ENCODE peak calls at places on chromosomes 13 and 19, in six cellular contexts. U is neural crest cell; J is stimulated activated naive CD4-positive, alpha-beta T cell; D is B cell; Y is caudate nucleus; M is stimulated activated CD4-positive, alpha-beta T cell treated with anti-CD3 and anti-CD28 coated beads, TNF-alpha, amount 100 ng/mL, for 24 hours. E is an unnamed sample.

GRCh38 chr19:49565261-49565660 is 15.1 kb downstream of the NOSIP start:
- DNase-seq in U (no peak), J (peak; percentile 23), D (no peak), Y (no peak), M (no peak), E (no peak)

GRCh38 chr19:36528921-36529518 is 949 bp upstream of the ZNF260 start:
- DNase-seq in U (no peak), J (no peak), D (peak; percentile 39), Y (no peak), M (no peak), E (no peak)

GRCh38 chr19:4379383-4380253 is 20.7 kb downstream of the SH3GL1 start:
- DNase-seq in U (no peak), J (no peak), D (peak; percentile 64), Y (no peak), M (no peak), E (no peak)

GRCh38 chr19:1041835-1042685 is 2.2 kb downstream of the ABCA7 start:
- DNase-seq in U (no peak), J (no peak), D (no peak), Y (no peak), M (no peak), E (no peak)

GRCh38 chr19:35151273-35152065 is 3.1 kb upstream of the FXYD5 start:
- DNase-seq in U (no peak), J (no peak), D (no peak), Y (no peak), M (no peak), E (no peak)

GRCh38 chr13:23889598-23890224 is 511 bp upstream of the MIPEP start:
- DNase-seq in U (no peak), J (no peak), D (no peak), Y (no peak), M (no peak), E (peak; percentile 33)

GRCh38 chr13:47455581-47455980 is 545.5 kb downstream of the SUCLA2 start:
- DNase-seq in U (no peak), J (no peak), D (no peak), Y (no peak), M (no peak), E (no peak)

GRCh38 chr13:40780822-40781401 is 8.5 kb upstream of the SLC25A15 start:
- DNase-seq in U (no peak), J (no peak), D (no peak), Y (no peak), M (no peak), E (no peak)

GRCh38 chr13:73891805-73892204 is 242.4 kb downstream of the KLF12 start:
- DNase-seq in U (no peak), J (no peak), D (no peak), Y (no peak), M (no peak), E (no peak)

GRCh38 chr19:49331616-49332055 is 3.6 kb upstream of the CD37 start:
- DNase-seq in U (no peak), J (peak; percentile 42), D (peak; percentile 72), Y (peak; percentile 50), M (peak; percentile 45), E (no peak)

GRCh38 chr13:46278474-46278873 is 66.7 kb downstream of the LRRC63 start:
- DNase-seq in U (no peak), J (no peak), D (no peak), Y (no peak), M (no peak), E (no peak)

GRCh38 chr19:30666301-30666803 is 294.2 kb downstream of the ZNF536 start:
- DNase-seq in U (peak; percentile 78), J (peak; percentile 6), D (no peak), Y (peak; percentile 34), M (no peak), E (peak; percentile 54)

GRCh38 chr13:40993119-40993518 is 26.0 kb downstream of the ELF1 start:
- DNase-seq in U (no peak), J (no peak), D (no peak), Y (no peak), M (no peak), E (no peak)

GRCh38 chr19:15367439-15367838 is 12.1 kb downstream of the AKAP8 start:
- DNase-seq in U (no peak), J (no peak), D (no peak), Y (no peak), M (no peak), E (no peak)

GRCh38 chr13:114148521-114148855 is 16.1 kb upstream of the RASA3 start:
- DNase-seq in U (no peak), J (peak; percentile 79), D (peak; percentile 77), Y (no peak), M (peak; percentile 67), E (no peak)

GRCh38 chr19:11418518-11419506 is at the start of gene RGL3:
- DNase-seq in U (no peak), J (no peak), D (no peak), Y (no peak), M (no peak), E (no peak)

GRCh38 chr13:20024706-20025105 is 66.2 kb downstream of the ZMYM2 start:
- DNase-seq in U (no peak), J (no peak), D (no peak), Y (no peak), M (no peak), E (no peak)

GRCh38 chr19:9705836-9706235 is 30.9 kb upstream of the ZNF562 start:
- DNase-seq in U (no peak), J (no peak), D (no peak), Y (no peak), M (no peak), E (no peak)

GRCh38 chr13:44927953-44928352 is 61.3 kb downstream of the NUFIP1 start:
- DNase-seq in U (no peak), J (no peak), D (no peak), Y (no peak), M (no peak), E (no peak)

GRCh38 chr13:91045351-91046034 is 302.0 kb upstream of the MIR17HG start:
- DNase-seq in U (no peak), J (no peak), D (no peak), Y (no peak), M (no peak), E (peak; percentile 5)

GRCh38 chr19:1063909-1064660 is 2.9 kb upstream of the ARHGAP45 start:
- DNase-seq in U (no peak), J (no peak), D (no peak), Y (no peak), M (no peak), E (no peak)

GRCh38 chr19:17686027-17686511 is 2.1 kb downstream of the UNC13A start:
- DNase-seq in U (no peak), J (no peak), D (no peak), Y (peak; percentile 27), M (no peak), E (no peak)

GRCh38 chr13:98142427-98143156 is at the start of gene FARP1:
- DNase-seq in U (peak; percentile 66), J (no peak), D (no peak), Y (peak; percentile 10), M (no peak), E (peak; percentile 83)

GRCh38 chr13:28357846-28358496 is 137.0 kb downstream of the FLT1 start:
- DNase-seq in U (no peak), J (no peak), D (no peak), Y (no peak), M (no peak), E (no peak)

GRCh38 chr13:79384022-79384610 is 21.9 kb downstream of the RBM26 start:
- DNase-seq in U (no peak), J (no peak), D (no peak), Y (no peak), M (no peak), E (no peak)

GRCh38 chr19:7654401-7654800 is 14.4 kb upstream of the RETN start:
- DNase-seq in U (no peak), J (no peak), D (no peak), Y (no peak), M (no peak), E (no peak)

GRCh38 chr13:96835591-96835990 is 158.7 kb downstream of the OXGR1 start:
- DNase-seq in U (no peak), J (no peak), D (no peak), Y (no peak), M (no peak), E (no peak)

GRCh38 chr19:35249146-35249847 is 495 bp downstream of the LSR start:
- DNase-seq in U (no peak), J (no peak), D (no peak), Y (no peak), M (no peak), E (no peak)

GRCh38 chr13:102402292-102402691 is 444 bp upstream of the FGF14 start:
- DNase-seq in U (peak; percentile 41), J (peak; percentile 5), D (no peak), Y (peak; percentile 29), M (no peak), E (peak; percentile 79)

GRCh38 chr13:113413178-113413897 is 40.0 kb downstream of the ADPRHL1 start:
- DNase-seq in U (no peak), J (no peak), D (no peak), Y (no peak), M (no peak), E (no peak)

GRCh38 chr13:95360464-95361097 is 59.3 kb upstream of the ABCC4 start:
- DNase-seq in U (no peak), J (no peak), D (no peak), Y (no peak), M (no peak), E (no peak)

GRCh38 chr13:57635541-57635940 is 4.0 kb downstream of the PCDH17 start:
- DNase-seq in U (no peak), J (no peak), D (no peak), Y (no peak), M (no peak), E (no peak)

E was measured in neuronal stem cell.